ENCODE peak calls at places on chromosome 19, in five cellular contexts. One of them, this sample, is unnamed.

GRCh38 chr19:54430306-54431254 is 15.3 kb downstream of the TTYH1 start:
- DNase-seq in HepG2: no peak
- DNase-seq in K562: peak; percentile 84
- DNase-seq in A549: peak; percentile 66
- DNase-seq in GM12878: no peak
- DNase-seq in this sample: no peak

GRCh38 chr19:4369109-4369887 is 25.9 kb downstream of the MPND start:
- DNase-seq in K562: no peak
- DNase-seq in HepG2: no peak
- DNase-seq in A549: no peak
- DNase-seq in GM12878: peak; percentile 90
- DNase-seq in this sample: peak; percentile 55

GRCh38 chr19:3625996-3626472 is 556 bp downstream of the CACTIN start:
- DNase-seq in GM12878: no peak
- DNase-seq in HepG2: no peak
- DNase-seq in K562: no peak
- DNase-seq in A549: no peak
- DNase-seq in this sample: no peak

GRCh38 chr19:19817357-19817756 is 4.2 kb downstream of the ZNF506 start:
- DNase-seq in GM12878: no peak
- DNase-seq in A549: no peak
- DNase-seq in K562: no peak
- DNase-seq in HepG2: no peak
- DNase-seq in this sample: no peak

GRCh38 chr19:3692141-3693029 is 7.9 kb downstream of the PIP5K1C start:
- DNase-seq in A549: no peak
- DNase-seq in HepG2: no peak
- DNase-seq in GM12878: no peak
- DNase-seq in K562: peak; percentile 64
- DNase-seq in this sample: peak; percentile 84

GRCh38 chr19:47228168-47228936 is 2.6 kb downstream of the BBC3 start:
- DNase-seq in HepG2: peak; percentile 69
- DNase-seq in K562: peak; percentile 27
- DNase-seq in A549: peak; percentile 85
- DNase-seq in GM12878: no peak
- DNase-seq in this sample: no peak

GRCh38 chr19:42419309-42419708 is 7.9 kb downstream of the LIPE start:
- DNase-seq in HepG2: no peak
- DNase-seq in A549: no peak
- DNase-seq in K562: no peak
- DNase-seq in GM12878: no peak
- DNase-seq in this sample: no peak

GRCh38 chr19:958967-959685 is 25.0 kb upstream of the WDR18 start:
- DNase-seq in K562: peak; percentile 63
- DNase-seq in A549: peak; percentile 81
- DNase-seq in HepG2: peak; percentile 59
- DNase-seq in GM12878: no peak
- DNase-seq in this sample: no peak

GRCh38 chr19:57708641-57709354 is at the start of gene ZNF154:
- DNase-seq in K562: no peak
- DNase-seq in GM12878: no peak
- DNase-seq in A549: no peak
- DNase-seq in HepG2: no peak
- DNase-seq in this sample: peak; percentile 65

GRCh38 chr19:3474015-3474414 is 6.3 kb downstream of the SMIM24 start:
- DNase-seq in A549: no peak
- DNase-seq in K562: no peak
- DNase-seq in GM12878: no peak
- DNase-seq in HepG2: no peak
- DNase-seq in this sample: no peak

GRCh38 chr19:6776999-6777398 is 4.5 kb downstream of the VAV1 start:
- DNase-seq in A549: no peak
- DNase-seq in HepG2: no peak
- DNase-seq in K562: no peak
- DNase-seq in GM12878: no peak
- DNase-seq in this sample: no peak

GRCh38 chr19:6744381-6745288 is 5.2 kb downstream of the TRIP10 start:
- DNase-seq in K562: no peak
- DNase-seq in A549: peak; percentile 88
- DNase-seq in HepG2: no peak
- DNase-seq in GM12878: no peak
- DNase-seq in this sample: no peak

GRCh38 chr19:20661150-20661819 is at the start of gene ZNF626:
- DNase-seq in K562: peak; percentile 86
- DNase-seq in GM12878: no peak
- DNase-seq in HepG2: peak; percentile 93
- DNase-seq in A549: no peak
- DNase-seq in this sample: peak; percentile 95

GRCh38 chr19:18612772-18613588 is at the start of gene TMEM59L:
- DNase-seq in K562: peak; percentile 64
- DNase-seq in A549: no peak
- DNase-seq in HepG2: no peak
- DNase-seq in GM12878: no peak
- DNase-seq in this sample: peak; percentile 82

GRCh38 chr19:18612051-18612771 is 459 bp upstream of the TMEM59L start:
- DNase-seq in GM12878: no peak
- DNase-seq in A549: peak; percentile 31
- DNase-seq in HepG2: no peak
- DNase-seq in K562: no peak
- DNase-seq in this sample: no peak

GRCh38 chr19:18611327-18612050 is 1.2 kb upstream of the TMEM59L start:
- DNase-seq in GM12878: no peak
- DNase-seq in K562: peak; percentile 71
- DNase-seq in HepG2: peak; percentile 76
- DNase-seq in A549: no peak
- DNase-seq in this sample: peak; percentile 81

GRCh38 chr19:18616023-18616422 is 3.4 kb downstream of the TMEM59L start:
- DNase-seq in K562: no peak
- DNase-seq in A549: no peak
- DNase-seq in HepG2: no peak
- DNase-seq in GM12878: no peak
- DNase-seq in this sample: no peak

GRCh38 chr19:18613589-18614234 is 1.0 kb downstream of the TMEM59L start:
- DNase-seq in K562: no peak
- DNase-seq in A549: no peak
- DNase-seq in GM12878: no peak
- DNase-seq in HepG2: no peak
- DNase-seq in this sample: no peak
- TF ChIP-seq HDAC2 in K562: no peak
- TF ChIP-seq HDAC2 in A549: no peak
- TF ChIP-seq HDAC2 in GM12878: no peak
- TF ChIP-seq HDAC2 in HepG2: no peak
- TF ChIP-seq HDAC2 in this sample: no peak

GRCh38 chr19:16371540-16371986 is 46.9 kb downstream of the KLF2 start:
- DNase-seq in K562: peak; percentile 79
- DNase-seq in A549: no peak
- DNase-seq in HepG2: no peak
- DNase-seq in GM12878: peak; percentile 79
- DNase-seq in this sample: no peak
- TF ChIP-seq HDAC2 in K562: peak; percentile 59
- TF ChIP-seq HDAC2 in A549: no peak
- TF ChIP-seq HDAC2 in HepG2: no peak
- TF ChIP-seq HDAC2 in GM12878: no peak
- TF ChIP-seq HDAC2 in this sample: no peak

GRCh38 chr19:29245221-29245620 is 32.3 kb upstream of the UQCRFS1 start:
- DNase-seq in HepG2: no peak
- DNase-seq in A549: no peak
- DNase-seq in GM12878: no peak
- DNase-seq in K562: no peak
- DNase-seq in this sample: no peak

GRCh38 chr19:29247051-29247450 is 34.1 kb upstream of the UQCRFS1 start:
- DNase-seq in A549: no peak
- DNase-seq in K562: no peak
- DNase-seq in GM12878: no peak
- DNase-seq in HepG2: no peak
- DNase-seq in this sample: no peak

GRCh38 chr19:29248332-29248844 is 35.4 kb upstream of the UQCRFS1 start:
- DNase-seq in K562: no peak
- DNase-seq in GM12878: no peak
- DNase-seq in HepG2: no peak
- DNase-seq in A549: no peak
- DNase-seq in this sample: no peak

GRCh38 chr19:29247912-29248311 is 35.0 kb upstream of the UQCRFS1 start:
- DNase-seq in K562: peak; percentile 14
- DNase-seq in HepG2: no peak
- DNase-seq in GM12878: no peak
- DNase-seq in A549: no peak
- DNase-seq in this sample: no peak
- TF ChIP-seq HDAC2 in K562: no peak
- TF ChIP-seq HDAC2 in HepG2: no peak
- TF ChIP-seq HDAC2 in GM12878: no peak
- TF ChIP-seq HDAC2 in A549: no peak
- TF ChIP-seq HDAC2 in this sample: no peak

GRCh38 chr19:35549174-35549788 is 3.9 kb downstream of the TMEM147 start:
- DNase-seq in A549: peak; percentile 88
- DNase-seq in GM12878: no peak
- DNase-seq in HepG2: peak; percentile 76
- DNase-seq in K562: peak; percentile 69
- DNase-seq in this sample: peak; percentile 75
- TF ChIP-seq HDAC2 in A549: no peak
- TF ChIP-seq HDAC2 in GM12878: no peak
- TF ChIP-seq HDAC2 in HepG2: no peak
- TF ChIP-seq HDAC2 in K562: no peak
- TF ChIP-seq HDAC2 in this sample: no peak

GRCh38 chr19:50980203-50980602 is 3.5 kb downstream of the KLK7 start:
- DNase-seq in K562: no peak
- DNase-seq in HepG2: no peak
- DNase-seq in A549: no peak
- DNase-seq in GM12878: no peak
- DNase-seq in this sample: no peak

GRCh38 chr19:50981587-50982146 is 2.0 kb downstream of the KLK7 start:
- DNase-seq in HepG2: no peak
- DNase-seq in A549: no peak
- DNase-seq in K562: no peak
- DNase-seq in GM12878: no peak
- DNase-seq in this sample: no peak

GRCh38 chr19:50979758-50980157 is 4.0 kb downstream of the KLK7 start:
- DNase-seq in GM12878: no peak
- DNase-seq in K562: no peak
- DNase-seq in A549: no peak
- DNase-seq in HepG2: no peak
- DNase-seq in this sample: no peak

GRCh38 chr19:50977626-50978025 is 6.1 kb downstream of the KLK7 start:
- DNase-seq in A549: no peak
- DNase-seq in GM12878: no peak
- DNase-seq in K562: no peak
- DNase-seq in HepG2: peak; percentile 10
- DNase-seq in this sample: no peak

GRCh38 chr19:50978772-50979390 is 4.8 kb downstream of the KLK7 start:
- DNase-seq in K562: no peak
- DNase-seq in GM12878: no peak
- DNase-seq in HepG2: no peak
- DNase-seq in A549: no peak
- DNase-seq in this sample: no peak
- TF ChIP-seq HDAC2 in K562: no peak
- TF ChIP-seq HDAC2 in GM12878: no peak
- TF ChIP-seq HDAC2 in HepG2: no peak
- TF ChIP-seq HDAC2 in A549: no peak
- TF ChIP-seq HDAC2 in this sample: no peak

DNA sequence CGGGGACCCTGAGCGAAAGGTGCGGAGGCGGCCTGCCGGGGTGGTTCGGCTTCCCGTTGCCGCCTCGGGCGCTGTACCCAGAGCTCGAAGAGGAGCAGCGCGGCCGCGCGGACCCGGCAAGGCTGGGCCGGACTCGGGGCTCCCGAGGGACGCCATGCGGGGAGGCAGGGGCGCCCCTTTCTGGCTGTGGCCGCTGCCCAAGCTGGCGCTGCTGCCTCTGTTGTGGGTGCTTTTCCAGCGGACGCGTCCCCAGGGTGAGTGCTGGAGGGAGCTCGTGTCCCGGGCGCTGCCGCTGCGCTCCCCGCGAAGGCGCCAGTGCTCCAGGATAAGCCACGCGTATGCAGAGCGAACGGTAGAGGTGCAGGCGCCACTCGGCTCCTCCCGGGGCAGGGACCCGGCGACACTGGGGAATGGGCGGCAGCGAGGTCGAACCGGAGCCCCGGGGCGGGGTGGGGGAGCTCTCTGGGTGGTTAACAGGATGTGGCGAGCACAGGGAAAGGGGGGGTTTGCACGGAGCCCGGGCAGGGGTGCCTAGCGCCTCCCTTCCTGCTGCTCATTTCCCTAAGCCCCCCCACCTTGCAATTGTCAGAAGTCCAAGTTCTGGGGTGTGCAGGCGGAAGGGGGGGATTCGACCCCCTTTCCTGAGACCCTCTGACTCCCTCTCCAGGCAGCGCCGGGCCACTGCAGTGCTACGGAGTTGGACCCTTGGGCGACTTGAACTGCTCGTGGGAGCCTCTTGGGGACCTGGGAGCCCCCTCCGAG is at the start of gene IL27RA:
- DNase-seq in K562: peak; percentile 79
- DNase-seq in A549: peak; percentile 68
- DNase-seq in GM12878: peak; percentile 40
- DNase-seq in HepG2: peak; percentile 46
- DNase-seq in this sample: peak; percentile 84
- TF ChIP-seq HDAC2 in K562: no peak
- TF ChIP-seq HDAC2 in A549: no peak
- TF ChIP-seq HDAC2 in GM12878: no peak
- TF ChIP-seq HDAC2 in HepG2: peak; percentile 32
- TF ChIP-seq HDAC2 in this sample: no peak

GRCh38 chr19:18710986-18711751 is 27.7 kb downstream of the CRTC1 start:
- DNase-seq in HepG2: no peak
- DNase-seq in GM12878: no peak
- DNase-seq in K562: no peak
- DNase-seq in A549: no peak
- DNase-seq in this sample: no peak
- TF ChIP-seq HDAC2 in HepG2: no peak
- TF ChIP-seq HDAC2 in GM12878: no peak
- TF ChIP-seq HDAC2 in K562: no peak
- TF ChIP-seq HDAC2 in A549: no peak
- TF ChIP-seq HDAC2 in this sample: no peak

This sample was measured in H1.